ENCODE peak calls at places on chromosome 1, in seven cellular contexts. L is CD8-positive, alpha-beta T cell; B is dorsolateral prefrontal cortex; X is lower lobe of right lung; V is heart right ventricle; W is cardiac fibroblast; Q is brain microvascular endothelial cell. D is an unnamed sample.

GRCh38 chr1:100539836-100540536 is 2.0 kb downstream of the GPR88 start:
- DNase-seq in L (no peak), V (no peak), W (peak), X (peak), B (no peak), Q (no peak), D (peak)

GRCh38 chr1:202580604-202581003 is 129.7 kb downstream of the SYT2 start:
- DNase-seq in W (no peak), V (no peak), L (no peak), X (no peak), B (no peak), Q (no peak), D (no peak)

GRCh38 chr1:91684599-91685196 is 184.0 kb downstream of the CDC7 start:
- DNase-seq in L (no peak), Q (no peak), V (peak), B (no peak), W (peak), X (no peak), D (no peak)

GRCh38 chr1:198416276-198416675 is 124.2 kb downstream of the ATP6V1G3 start:
- DNase-seq in B (no peak), Q (peak), V (no peak), L (no peak), X (no peak), W (peak), D (peak)

GRCh38 chr1:1050577-1051052 is 23.5 kb downstream of the RNF223 start:
- DNase-seq in W (no peak), Q (no peak), B (no peak), X (no peak), V (peak), L (no peak), D (no peak)

GRCh38 chr1:78291443-78291842 is 199.3 kb upstream of the PTGFR start:
- DNase-seq in Q (no peak), W (peak), V (no peak), B (no peak), L (no peak), X (no peak), D (no peak)

GRCh38 chr1:93840956-93841482 is 38.0 kb downstream of the DNTTIP2 start:
- DNase-seq in W (no peak), L (no peak), X (no peak), B (no peak), Q (no peak), V (no peak), D (no peak)

GRCh38 chr1:198978523-198978922 is 339.7 kb downstream of the PTPRC start:
- DNase-seq in X (no peak), L (no peak), B (no peak), W (no peak), V (no peak), Q (no peak), D (no peak)

GRCh38 chr1:109785446-109786106 is 21.9 kb upstream of the EPS8L3 start:
- DNase-seq in Q (no peak), B (peak), V (no peak), W (no peak), X (peak), L (no peak), D (no peak)

GRCh38 chr1:4213599-4213998 is 313.5 kb upstream of the C1orf174 start:
- DNase-seq in B (no peak), W (no peak), X (no peak), V (no peak), Q (no peak), L (no peak), D (no peak)

GRCh38 chr1:161182214-161182613 is 4.9 kb upstream of the B4GALT3 start:
- DNase-seq in X (no peak), Q (no peak), L (peak), V (no peak), B (no peak), W (peak), D (peak)

GRCh38 chr1:109840011-109840629 is 70.5 kb upstream of the CSF1 start:
- DNase-seq in L (no peak), X (no peak), B (no peak), W (peak), V (no peak), Q (no peak), D (no peak)

GRCh38 chr1:169012416-169012815 is 94.1 kb upstream of the ATP1B1 start:
- DNase-seq in B (no peak), Q (no peak), L (no peak), X (no peak), V (no peak), W (no peak), D (no peak)

GRCh38 chr1:13901597-13901996 is 201.6 kb downstream of the PRDM2 start:
- DNase-seq in V (no peak), B (no peak), X (no peak), W (no peak), L (no peak), Q (no peak), D (no peak)

GRCh38 chr1:115330480-115331013 is 7.5 kb downstream of the NGF start:
- DNase-seq in V (no peak), X (no peak), L (no peak), W (peak), Q (peak), B (no peak), D (peak)

GRCh38 chr1:245749053-245749452 is 594.3 kb downstream of the KIF26B start:
- DNase-seq in X (no peak), L (no peak), V (no peak), B (no peak), W (no peak), Q (no peak), D (no peak)

GRCh38 chr1:163870666-163871065 is 548.9 kb downstream of the NUF2 start:
- DNase-seq in X (no peak), W (peak), V (no peak), L (no peak), B (no peak), Q (no peak), D (no peak)

GRCh38 chr1:151259351-151259750 is 4.8 kb downstream of the PSMD4 start:
- DNase-seq in W (no peak), L (no peak), Q (no peak), X (no peak), V (no peak), B (no peak), D (no peak)

GRCh38 chr1:16420719-16421118 is 16.5 kb downstream of the SPATA21 start:
- DNase-seq in Q (no peak), B (no peak), V (no peak), X (no peak), L (peak), W (no peak), D (no peak)

GRCh38 chr1:19317126-19317910 is 5.2 kb downstream of the SLC66A1 start:
- DNase-seq in B (peak), X (no peak), Q (no peak), L (no peak), V (no peak), W (no peak), D (no peak)

GRCh38 chr1:154615411-154615810 is 7.4 kb upstream of the ADAR start:
- DNase-seq in V (no peak), L (no peak), W (no peak), X (no peak), Q (no peak), B (no peak), D (no peak)

GRCh38 chr1:235835226-235835625 is 31.5 kb downstream of the LYST start:
- DNase-seq in L (no peak), V (peak), Q (no peak), W (peak), X (no peak), B (no peak), D (no peak)

GRCh38 chr1:220878223-220879081 is 791 bp upstream of the HLX start:
- DNase-seq in W (peak), Q (no peak), V (peak), L (no peak), X (no peak), B (no peak), D (no peak)

GRCh38 chr1:89799495-89799894 is 21.3 kb upstream of the LRRC8D start:
- DNase-seq in X (no peak), B (no peak), V (no peak), L (no peak), Q (peak), W (no peak), D (no peak)

GRCh38 chr1:20476260-20477038 is 9.6 kb downstream of the CAMK2N1 start:
- DNase-seq in L (no peak), B (peak), V (peak), Q (no peak), W (peak), X (no peak), D (peak)

GRCh38 chr1:197485790-197486189 is 217.7 kb downstream of the CRB1 start:
- DNase-seq in W (no peak), Q (no peak), B (no peak), X (no peak), L (no peak), V (no peak), D (no peak)

GRCh38 chr1:177746168-177746567 is 223.7 kb downstream of the SEC16B start:
- DNase-seq in V (no peak), X (no peak), L (no peak), B (no peak), W (no peak), Q (no peak), D (no peak)

GRCh38 chr1:62436039-62436465 is 797 bp upstream of the USP1 start:
- DNase-seq in B (peak), Q (no peak), X (peak), L (peak), V (no peak), W (no peak), D (no peak)

GRCh38 chr1:228279011-228279721 is 71.3 kb downstream of the OBSCN start:
- DNase-seq in B (no peak), X (no peak), L (no peak), V (no peak), Q (no peak), W (no peak), D (no peak)

GRCh38 chr1:109091196-109092193 is 931 bp downstream of the TMEM167B start:
- DNase-seq in V (no peak), L (no peak), W (peak), Q (peak), B (no peak), X (no peak), D (peak)

GRCh38 chr1:228430243-228430642 is 13.6 kb upstream of the TRIM17 start:
- DNase-seq in W (no peak), B (no peak), L (no peak), X (no peak), V (no peak), Q (no peak), D (peak)

GRCh38 chr1:24903011-24903461 is 27.0 kb downstream of the RUNX3 start:
- DNase-seq in B (peak), V (no peak), L (no peak), W (no peak), Q (no peak), X (peak), D (no peak)

GRCh38 chr1:51519857-51520699 is 1.0 kb upstream of the EPS15 start:
- DNase-seq in W (peak), X (no peak), V (no peak), L (no peak), Q (peak), B (no peak), D (no peak)

GRCh38 chr1:9456833-9457232 is 82.4 kb upstream of the SLC25A33 start:
- DNase-seq in L (no peak), V (no peak), W (no peak), B (no peak), X (no peak), Q (no peak), D (no peak)

GRCh38 chr1:66197785-66198184 is 336.2 kb upstream of the SGIP1 start:
- DNase-seq in Q (no peak), B (no peak), X (no peak), L (no peak), V (no peak), W (no peak), D (no peak)

GRCh38 chr1:159775716-159776115 is 5.0 kb upstream of the DUSP23 start:
- DNase-seq in B (no peak), L (no peak), X (no peak), Q (no peak), W (peak), V (no peak), D (no peak)

GRCh38 chr1:232183802-232184201 is 446.1 kb downstream of the SIPA1L2 start:
- DNase-seq in B (no peak), W (no peak), X (no peak), L (no peak), Q (no peak), V (no peak), D (no peak)

GRCh38 chr1:40645110-40645680 is 20.3 kb downstream of the RIMS3 start:
- DNase-seq in X (no peak), W (no peak), V (no peak), Q (no peak), L (no peak), B (no peak), D (no peak)

DNA sequence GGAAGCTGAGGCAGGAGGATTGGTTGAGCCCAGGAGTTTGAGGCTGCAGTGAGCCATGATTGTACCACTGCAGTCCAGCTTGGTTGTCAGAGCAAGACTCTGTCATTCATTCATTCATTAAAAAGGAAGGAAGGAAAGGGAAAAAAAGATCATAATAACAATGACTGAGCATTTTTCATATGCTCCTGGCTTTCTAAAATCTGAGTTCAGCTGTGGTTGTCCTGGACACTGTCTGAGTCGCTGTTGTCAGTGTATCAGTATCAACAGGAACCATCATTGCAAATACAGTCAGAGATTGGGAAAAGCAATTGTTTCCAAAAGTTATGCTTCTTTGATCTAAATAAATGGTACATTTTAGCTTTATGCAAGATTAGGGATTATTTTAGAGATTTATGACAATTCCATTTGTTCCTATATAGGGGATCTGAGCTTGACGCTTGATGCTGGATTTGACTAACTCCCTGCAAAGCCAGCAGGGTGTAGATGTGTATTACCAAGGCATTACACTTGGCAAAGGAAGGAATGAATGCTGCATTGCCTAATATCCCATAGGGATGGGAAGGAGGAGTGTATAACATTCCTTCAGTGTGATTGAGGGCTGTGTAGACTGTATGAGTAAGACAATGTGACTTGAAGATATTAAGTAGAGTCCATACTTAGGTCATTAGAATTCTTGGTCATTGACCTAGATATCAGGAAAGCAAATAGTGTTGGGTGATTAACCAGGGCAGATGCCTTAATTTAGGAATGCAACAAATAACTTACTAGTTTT is 100.2 kb downstream of the DISP1 start:
- DNase-seq in B (no peak), L (no peak), X (no peak), W (peak), V (no peak), Q (peak), D (no peak)
- H3K4me3 ChIP-seq in B (no peak), L (no peak), X (no peak), W (no peak), V (no peak), Q (no peak), D (no peak)

GRCh38 chr1:38029081-38029681 is 16.6 kb downstream of the UTP11 start:
- DNase-seq in Q (no peak), W (peak), B (no peak), X (no peak), V (peak), L (no peak), D (no peak)
- H3K4me3 ChIP-seq in Q (no peak), W (no peak), B (peak), X (no peak), V (no peak), L (no peak), D (no peak)

DNA sequence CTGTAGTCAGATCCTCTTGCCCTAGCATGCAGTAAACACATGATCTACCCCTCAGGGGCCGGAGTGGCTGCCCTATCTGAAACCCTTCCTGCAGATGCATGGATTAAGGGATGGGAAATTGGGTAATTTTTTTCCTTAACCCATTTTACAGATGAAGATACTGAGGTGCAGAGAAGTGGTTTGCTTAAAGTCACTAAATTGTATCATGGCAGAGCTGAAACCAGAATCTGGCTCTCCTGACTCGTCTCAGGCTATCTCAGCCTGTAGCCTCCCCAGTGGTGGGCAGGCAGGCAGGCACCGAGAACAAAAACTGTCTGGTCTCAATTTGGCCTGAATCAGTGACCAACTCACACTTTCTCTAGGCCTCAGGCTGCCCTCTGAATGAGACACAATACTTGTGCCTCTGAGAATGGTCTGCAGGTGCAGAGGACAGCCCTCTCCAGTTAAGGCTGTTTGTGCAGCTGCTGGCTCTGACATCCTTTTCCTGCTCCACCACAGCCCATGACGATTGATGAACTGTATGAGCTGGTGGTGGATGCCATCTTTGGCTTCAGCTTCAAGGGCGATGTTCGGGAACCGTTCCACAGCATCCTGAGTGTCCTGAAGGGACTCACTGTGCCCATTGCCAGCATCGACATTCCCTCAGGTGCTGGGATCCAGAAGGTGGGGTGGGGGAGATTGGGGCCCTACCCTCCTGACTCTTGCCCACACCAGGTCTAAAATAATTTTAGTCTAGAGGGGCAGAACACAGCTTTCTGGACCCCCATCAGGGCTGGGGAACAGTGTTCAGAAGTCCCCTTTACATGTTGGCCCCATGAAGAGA is 1.5 kb downstream of the NAXE start:
- DNase-seq in L (no peak), X (no peak), V (no peak), W (no peak), B (no peak), Q (no peak), D (no peak)
- H3K4me3 ChIP-seq in L (no peak), X (no peak), V (no peak), W (no peak), B (peak), Q (no peak), D (peak)

GRCh38 chr1:57633055-57633454 is 209.2 kb upstream of the DAB1 start:
- DNase-seq in L (no peak), X (no peak), W (no peak), Q (no peak), V (no peak), B (no peak), D (no peak)

GRCh38 chr1:57637155-57637554 is 213.3 kb upstream of the DAB1 start:
- DNase-seq in V (no peak), W (peak), L (no peak), B (no peak), X (no peak), Q (peak), D (peak)

GRCh38 chr1:57632401-57632800 is 208.5 kb upstream of the DAB1 start:
- DNase-seq in V (no peak), L (no peak), W (peak), B (no peak), Q (peak), X (no peak), D (no peak)

GRCh38 chr1:57638239-57638638 is 214.4 kb upstream of the DAB1 start:
- DNase-seq in X (no peak), W (no peak), V (no peak), B (no peak), L (no peak), Q (no peak), D (no peak)

GRCh38 chr1:57633881-57634280 is 210.0 kb upstream of the DAB1 start:
- DNase-seq in W (no peak), Q (no peak), L (no peak), X (no peak), V (no peak), B (no peak), D (no peak)
- H3K4me3 ChIP-seq in W (no peak), Q (no peak), L (no peak), X (no peak), V (no peak), B (no peak), D (no peak)

GRCh38 chr1:87348346-87349019 is 19.8 kb downstream of the LMO4 start:
- DNase-seq in Q (no peak), B (no peak), X (no peak), W (no peak), V (no peak), L (no peak), D (no peak)

GRCh38 chr1:87346130-87346804 is 17.6 kb downstream of the LMO4 start:
- DNase-seq in X (no peak), W (no peak), B (no peak), V (no peak), Q (no peak), L (no peak), D (no peak)

DNA sequence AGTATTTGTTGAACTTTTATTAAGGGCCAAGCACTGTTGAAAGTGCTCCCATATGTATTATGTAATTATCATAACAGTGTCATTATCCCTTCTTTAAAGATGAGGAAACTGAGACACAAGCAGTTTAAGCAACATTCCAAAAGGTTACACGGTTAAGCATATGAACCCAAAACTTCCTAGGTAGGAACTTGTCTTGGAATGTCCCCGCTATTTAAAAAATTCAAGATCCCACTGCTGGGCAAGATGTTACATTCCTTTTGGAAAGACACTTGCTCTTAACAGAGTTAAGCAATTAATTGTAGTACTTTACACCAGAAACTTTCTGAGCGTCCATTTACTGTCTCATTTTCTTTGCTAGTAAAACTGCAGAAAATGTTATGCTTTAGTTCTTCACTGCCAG is 15.6 kb downstream of the LMO4 start:
- DNase-seq in Q (no peak), W (no peak), V (no peak), X (no peak), L (no peak), B (no peak), D (no peak)
- H3K4me3 ChIP-seq in Q (no peak), W (no peak), V (no peak), X (no peak), L (no peak), B (no peak), D (no peak)